ENCODE peak calls at places on chromosomes 5 and 9, in four cellular contexts. O, W, Y and J are unnamed samples.

GRCh38 chr5:776862-777711 is 7.4 kb downstream of the ZDHHC11B start:
- DNase-seq in O (no peak), W (no peak), Y (no peak), J (no peak)

GRCh38 chr5:98402130-98402529 is 371.3 kb upstream of the RGMB start:
- DNase-seq in W (peak; percentile 36), Y (no peak), O (no peak), J (peak; percentile 43)

GRCh38 chr5:72692273-72692672 is 124.2 kb upstream of the TNPO1 start:
- DNase-seq in O (peak; percentile 30), W (no peak), Y (no peak), J (no peak)

GRCh38 chr5:112779531-112779930 is 41.8 kb downstream of the APC start:
- DNase-seq in O (peak; percentile 84), W (peak; percentile 40), Y (no peak), J (peak; percentile 77)

GRCh38 chr5:133423618-133424282 is 188.6 kb downstream of the FSTL4 start:
- DNase-seq in W (peak; percentile 48), Y (peak; percentile 80), O (peak; percentile 12), J (peak; percentile 79)

GRCh38 chr5:125829349-125829748 is 593.9 kb upstream of the GRAMD2B start:
- DNase-seq in W (no peak), O (no peak), Y (no peak), J (no peak)

GRCh38 chr5:18010053-18010452 is 375.8 kb downstream of the TAF11L14 start:
- DNase-seq in Y (no peak), W (peak; percentile 50), O (no peak), J (no peak)

GRCh38 chr9:121765021-121765950 is 113.9 kb downstream of the DAB2IP start:
- DNase-seq in O (peak; percentile 63), W (peak; percentile 63), Y (no peak), J (peak; percentile 28)

GRCh38 chr5:60916646-60917045 is 28.2 kb downstream of the ERCC8 start:
- DNase-seq in W (no peak), Y (no peak), O (peak; percentile 56), J (peak; percentile 41)

GRCh38 chr9:10208691-10209069 is 404.1 kb downstream of the PTPRD start:
- DNase-seq in Y (no peak), W (no peak), O (no peak), J (no peak)

GRCh38 chr5:35198681-35199080 is 31.6 kb downstream of the PRLR start:
- DNase-seq in O (no peak), Y (no peak), W (no peak), J (no peak)

DNA sequence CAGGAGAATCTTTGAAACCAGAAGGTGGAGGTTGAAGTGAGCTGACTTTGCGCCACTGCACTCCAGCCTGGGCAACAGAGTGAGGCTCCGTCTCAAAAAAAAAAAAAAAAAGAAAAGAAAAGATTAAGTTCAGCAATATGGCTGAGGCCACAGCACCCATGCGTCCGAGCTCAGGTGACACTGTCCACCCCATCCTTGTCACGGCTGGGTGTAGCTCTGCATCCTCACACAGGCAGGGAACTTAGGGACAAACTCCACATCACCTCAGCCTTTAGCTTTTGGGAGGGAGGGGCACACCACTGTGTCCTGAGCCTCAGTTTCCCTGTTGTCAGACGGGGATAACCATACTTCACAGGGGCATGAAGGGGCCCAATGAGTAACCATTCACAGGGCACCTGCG is 15.5 kb downstream of the FGD3 start:
- DNase-seq in W (no peak), Y (no peak), O (no peak), J (no peak)
- H3K4me3 ChIP-seq in W (no peak overlapping the region), Y (no peak overlapping the region), O (no peak overlapping the region), J (no peak overlapping the region)

GRCh38 chr9:127392976-127393375 is 4.0 kb upstream of the SLC2A8 start:
- DNase-seq in W (no peak), Y (no peak), O (no peak), J (no peak)
- TF ChIP-seq CTCF in W (no peak), Y (no peak), O (no peak), J (no peak)

DNA sequence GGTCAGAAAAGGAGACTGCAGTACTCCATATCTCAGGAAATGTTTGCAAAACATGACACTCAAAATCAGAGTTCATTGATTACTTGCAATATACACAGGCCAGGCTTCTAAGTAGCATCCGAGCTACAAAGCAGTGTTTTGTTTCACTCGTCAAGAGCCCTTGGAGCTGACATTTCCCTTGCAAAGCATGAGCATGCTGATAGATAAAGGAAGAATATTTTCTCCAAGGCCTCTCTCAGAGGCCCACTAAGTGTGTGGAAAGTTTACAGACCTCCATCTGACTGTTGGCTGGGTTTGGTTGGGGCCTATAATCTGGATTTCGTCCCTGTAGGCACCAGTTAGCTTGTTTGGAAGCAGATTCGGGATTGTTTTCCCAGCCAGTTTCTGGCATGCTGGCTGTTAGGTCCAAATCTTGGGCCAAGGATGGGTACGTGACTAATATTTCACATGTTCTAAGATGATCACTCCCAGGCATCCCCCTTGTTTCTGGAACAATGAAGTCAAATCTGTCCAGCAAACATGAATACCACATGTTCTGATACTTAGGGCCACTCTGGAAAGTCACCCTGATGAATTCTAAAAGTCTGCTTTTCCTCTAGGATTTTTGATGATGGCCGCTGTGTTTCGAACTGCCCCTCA is 161.2 kb downstream of the RFK start:
- DNase-seq in W (no peak), O (no peak), Y (no peak), J (no peak)
- H3K4me3 ChIP-seq in W (no peak overlapping the region), O (no peak overlapping the region), Y (no peak overlapping the region), J (no peak overlapping the region)

GRCh38 chr5:181088289-181088688 is 42.7 kb downstream of the OR2V1 start:
- DNase-seq in W (peak; percentile 33), O (no peak), Y (no peak), J (no peak)
- TF ChIP-seq CTCF in W (peak; percentile 66), O (peak; percentile 21), Y (peak; percentile 23), J (peak; percentile 26)

GRCh38 chr5:172765766-172766286 is 5.2 kb downstream of the DUSP1 start:
- DNase-seq in Y (no peak), O (peak; percentile 94), W (no peak), J (peak; percentile 80)
- H3K4me3 ChIP-seq in Y (peak overlapping the region; percentile 91), O (no peak overlapping the region), W (peak overlapping the region; percentile 2), J (no peak overlapping the region)